ENCODE peak calls at places on chromosomes 4 and X, in eight cellular contexts. One of them, this sample, is unnamed.

GRCh38 chr4:38914859-38915258 is 47.3 kb downstream of the FAM114A1 start:
- DNase-seq in left colon: no peak
- DNase-seq in GM04504: no peak
- DNase-seq in GM12865: peak
- DNase-seq in foreskin fibroblast: no peak
- DNase-seq in NCI-H510A treated with DMSO at 0.1 percent for 48 hours: no peak
- DNase-seq in aorta: no peak
- DNase-seq in A549: no peak
- DNase-seq in this sample: no peak

GRCh38 chr4:87009095-87009648 is 74.4 kb downstream of the AFF1 start:
- DNase-seq in left colon: peak
- DNase-seq in GM04504: no peak
- DNase-seq in GM12865: peak
- DNase-seq in foreskin fibroblast: no peak
- DNase-seq in NCI-H510A treated with DMSO at 0.1 percent for 48 hours: no peak
- DNase-seq in aorta: no peak
- DNase-seq in A549: no peak
- DNase-seq in this sample: no peak

GRCh38 chr4:10180927-10181744 is 64.5 kb upstream of the WDR1 start:
- DNase-seq in left colon: no peak
- DNase-seq in GM04504: no peak
- DNase-seq in GM12865: peak
- DNase-seq in foreskin fibroblast: peak
- DNase-seq in NCI-H510A treated with DMSO at 0.1 percent for 48 hours: no peak
- DNase-seq in aorta: no peak
- DNase-seq in A549: no peak
- DNase-seq in this sample: no peak

GRCh38 chr4:55347610-55348228 is 1.7 kb downstream of the SRD5A3 start:
- DNase-seq in left colon: no peak
- DNase-seq in GM04504: no peak
- DNase-seq in GM12865: no peak
- DNase-seq in foreskin fibroblast: no peak
- DNase-seq in NCI-H510A treated with DMSO at 0.1 percent for 48 hours: no peak
- DNase-seq in aorta: no peak
- DNase-seq in A549: no peak
- DNase-seq in this sample: no peak

GRCh38 chrX:17005712-17006372 is 59.4 kb downstream of the REPS2 start:
- DNase-seq in left colon: no peak
- DNase-seq in GM04504: no peak
- DNase-seq in GM12865: no peak
- DNase-seq in foreskin fibroblast: no peak
- DNase-seq in NCI-H510A treated with DMSO at 0.1 percent for 48 hours: no peak
- DNase-seq in aorta: no peak
- DNase-seq in A549: no peak
- DNase-seq in this sample: no peak

GRCh38 chr4:1614854-1615595 is 69.1 kb downstream of the FAM53A start:
- DNase-seq in left colon: no peak
- DNase-seq in GM04504: no peak
- DNase-seq in GM12865: no peak
- DNase-seq in foreskin fibroblast: no peak
- DNase-seq in NCI-H510A treated with DMSO at 0.1 percent for 48 hours: no peak
- DNase-seq in aorta: no peak
- DNase-seq in A549: no peak
- DNase-seq in this sample: no peak

GRCh38 chr4:84966382-84967291 is at the start of gene WDFY3:
- DNase-seq in left colon: peak
- DNase-seq in GM04504: peak
- DNase-seq in GM12865: peak
- DNase-seq in foreskin fibroblast: peak
- DNase-seq in NCI-H510A treated with DMSO at 0.1 percent for 48 hours: peak
- DNase-seq in aorta: peak
- DNase-seq in A549: peak
- DNase-seq in this sample: peak

GRCh38 chr4:80035336-80035735 is 37.7 kb downstream of the ANTXR2 start:
- DNase-seq in left colon: peak
- DNase-seq in GM04504: no peak
- DNase-seq in GM12865: peak
- DNase-seq in foreskin fibroblast: no peak
- DNase-seq in NCI-H510A treated with DMSO at 0.1 percent for 48 hours: peak
- DNase-seq in aorta: no peak
- DNase-seq in A549: no peak
- DNase-seq in this sample: no peak

GRCh38 chr4:48780867-48781219 is 764 bp upstream of the FRYL start:
- DNase-seq in left colon: peak
- DNase-seq in GM04504: peak
- DNase-seq in GM12865: peak
- DNase-seq in foreskin fibroblast: peak
- DNase-seq in NCI-H510A treated with DMSO at 0.1 percent for 48 hours: no peak
- DNase-seq in aorta: no peak
- DNase-seq in A549: no peak
- DNase-seq in this sample: no peak

GRCh38 chr4:106687026-106687425 is 318.4 kb upstream of the GIMD1 start:
- DNase-seq in left colon: no peak
- DNase-seq in GM04504: no peak
- DNase-seq in GM12865: no peak
- DNase-seq in foreskin fibroblast: peak
- DNase-seq in NCI-H510A treated with DMSO at 0.1 percent for 48 hours: no peak
- DNase-seq in aorta: no peak
- DNase-seq in A549: no peak
- DNase-seq in this sample: no peak

GRCh38 chrX:96685205-96686099 is 810 bp downstream of the DIAPH2 start:
- DNase-seq in left colon: peak
- DNase-seq in GM04504: no peak
- DNase-seq in GM12865: peak
- DNase-seq in foreskin fibroblast: peak
- DNase-seq in NCI-H510A treated with DMSO at 0.1 percent for 48 hours: peak
- DNase-seq in aorta: peak
- DNase-seq in A549: no peak
- DNase-seq in this sample: peak

GRCh38 chr4:40254961-40255721 is 58.3 kb downstream of the RHOH start:
- DNase-seq in left colon: no peak
- DNase-seq in GM04504: no peak
- DNase-seq in GM12865: no peak
- DNase-seq in foreskin fibroblast: peak
- DNase-seq in NCI-H510A treated with DMSO at 0.1 percent for 48 hours: no peak
- DNase-seq in aorta: no peak
- DNase-seq in A549: no peak
- DNase-seq in this sample: no peak

GRCh38 chrX:50762578-50762977 is 51.4 kb downstream of the SHROOM4 start:
- DNase-seq in left colon: no peak
- DNase-seq in GM04504: no peak
- DNase-seq in GM12865: no peak
- DNase-seq in foreskin fibroblast: no peak
- DNase-seq in NCI-H510A treated with DMSO at 0.1 percent for 48 hours: no peak
- DNase-seq in aorta: no peak
- DNase-seq in A549: no peak
- DNase-seq in this sample: no peak

GRCh38 chr4:119646347-119647071 is 17.9 kb upstream of the PDE5A start:
- DNase-seq in left colon: no peak
- DNase-seq in GM04504: peak
- DNase-seq in GM12865: no peak
- DNase-seq in foreskin fibroblast: peak
- DNase-seq in NCI-H510A treated with DMSO at 0.1 percent for 48 hours: no peak
- DNase-seq in aorta: no peak
- DNase-seq in A549: no peak
- DNase-seq in this sample: peak

GRCh38 chr4:174604198-174604597 is 81.9 kb upstream of the HPGD start:
- DNase-seq in left colon: no peak
- DNase-seq in GM04504: no peak
- DNase-seq in GM12865: no peak
- DNase-seq in foreskin fibroblast: no peak
- DNase-seq in NCI-H510A treated with DMSO at 0.1 percent for 48 hours: peak
- DNase-seq in aorta: no peak
- DNase-seq in A549: no peak
- DNase-seq in this sample: no peak

GRCh38 chr4:2266181-2266580 is 4.3 kb upstream of the MXD4 start:
- DNase-seq in left colon: peak
- DNase-seq in GM04504: no peak
- DNase-seq in GM12865: no peak
- DNase-seq in foreskin fibroblast: peak
- DNase-seq in NCI-H510A treated with DMSO at 0.1 percent for 48 hours: no peak
- DNase-seq in aorta: peak
- DNase-seq in A549: no peak
- DNase-seq in this sample: peak

GRCh38 chr4:173318648-173319211 is 15.4 kb downstream of the HMGB2 start:
- DNase-seq in left colon: no peak
- DNase-seq in GM04504: peak
- DNase-seq in GM12865: no peak
- DNase-seq in foreskin fibroblast: no peak
- DNase-seq in NCI-H510A treated with DMSO at 0.1 percent for 48 hours: peak
- DNase-seq in aorta: no peak
- DNase-seq in A549: no peak
- DNase-seq in this sample: no peak

GRCh38 chr4:498328-498919 is 532 bp downstream of the ZNF721 start:
- DNase-seq in left colon: no peak
- DNase-seq in GM04504: no peak
- DNase-seq in GM12865: no peak
- DNase-seq in foreskin fibroblast: no peak
- DNase-seq in NCI-H510A treated with DMSO at 0.1 percent for 48 hours: no peak
- DNase-seq in aorta: no peak
- DNase-seq in A549: no peak
- DNase-seq in this sample: no peak

GRCh38 chrX:139881572-139881971 is 51.3 kb downstream of the ATP11C start:
- DNase-seq in left colon: no peak
- DNase-seq in GM04504: peak
- DNase-seq in GM12865: no peak
- DNase-seq in foreskin fibroblast: no peak
- DNase-seq in NCI-H510A treated with DMSO at 0.1 percent for 48 hours: no peak
- DNase-seq in aorta: no peak
- DNase-seq in A549: no peak
- DNase-seq in this sample: no peak

GRCh38 chr4:55312491-55313101 is 33.4 kb upstream of the SRD5A3 start:
- DNase-seq in left colon: peak
- DNase-seq in GM04504: peak
- DNase-seq in GM12865: peak
- DNase-seq in foreskin fibroblast: peak
- DNase-seq in NCI-H510A treated with DMSO at 0.1 percent for 48 hours: peak
- DNase-seq in aorta: no peak
- DNase-seq in A549: no peak
- DNase-seq in this sample: no peak

GRCh38 chr4:53617101-53617680 is 25.9 kb upstream of the LNX1 start:
- DNase-seq in left colon: no peak
- DNase-seq in GM04504: no peak
- DNase-seq in GM12865: no peak
- DNase-seq in foreskin fibroblast: no peak
- DNase-seq in NCI-H510A treated with DMSO at 0.1 percent for 48 hours: peak
- DNase-seq in aorta: no peak
- DNase-seq in A549: no peak
- DNase-seq in this sample: no peak

GRCh38 chrX:151365579-151365978 is 31.4 kb upstream of the VMA21 start:
- DNase-seq in left colon: no peak
- DNase-seq in GM04504: no peak
- DNase-seq in GM12865: no peak
- DNase-seq in foreskin fibroblast: no peak
- DNase-seq in NCI-H510A treated with DMSO at 0.1 percent for 48 hours: no peak
- DNase-seq in aorta: no peak
- DNase-seq in A549: no peak
- DNase-seq in this sample: no peak

GRCh38 chr4:95091272-95091671 is 333.5 kb downstream of the BMPR1B start:
- DNase-seq in left colon: no peak
- DNase-seq in GM04504: no peak
- DNase-seq in GM12865: no peak
- DNase-seq in foreskin fibroblast: no peak
- DNase-seq in NCI-H510A treated with DMSO at 0.1 percent for 48 hours: no peak
- DNase-seq in aorta: no peak
- DNase-seq in A549: no peak
- DNase-seq in this sample: no peak

GRCh38 chr4:91502365-91502764 is 801.4 kb upstream of the GRID2 start:
- DNase-seq in left colon: no peak
- DNase-seq in GM04504: no peak
- DNase-seq in GM12865: peak
- DNase-seq in foreskin fibroblast: no peak
- DNase-seq in NCI-H510A treated with DMSO at 0.1 percent for 48 hours: no peak
- DNase-seq in aorta: no peak
- DNase-seq in A549: no peak
- DNase-seq in this sample: no peak

GRCh38 chr4:8732092-8732491 is 139.5 kb downstream of the CPZ start:
- DNase-seq in left colon: no peak
- DNase-seq in GM04504: no peak
- DNase-seq in GM12865: no peak
- DNase-seq in foreskin fibroblast: no peak
- DNase-seq in NCI-H510A treated with DMSO at 0.1 percent for 48 hours: no peak
- DNase-seq in aorta: no peak
- DNase-seq in A549: no peak
- DNase-seq in this sample: no peak

GRCh38 chr4:112270643-112271484 is 14.8 kb downstream of the TIFA start:
- DNase-seq in left colon: no peak
- DNase-seq in GM04504: peak
- DNase-seq in GM12865: no peak
- DNase-seq in foreskin fibroblast: peak
- DNase-seq in NCI-H510A treated with DMSO at 0.1 percent for 48 hours: no peak
- DNase-seq in aorta: no peak
- DNase-seq in A549: no peak
- DNase-seq in this sample: no peak

GRCh38 chr4:108950158-108950915 is 187.5 kb upstream of the ETNPPL start:
- DNase-seq in left colon: no peak
- DNase-seq in GM04504: no peak
- DNase-seq in GM12865: no peak
- DNase-seq in foreskin fibroblast: no peak
- DNase-seq in NCI-H510A treated with DMSO at 0.1 percent for 48 hours: no peak
- DNase-seq in aorta: no peak
- DNase-seq in A549: no peak
- DNase-seq in this sample: no peak

GRCh38 chrX:118271770-118272169 is 74.1 kb upstream of the WDR44 start:
- DNase-seq in left colon: no peak
- DNase-seq in GM04504: no peak
- DNase-seq in GM12865: no peak
- DNase-seq in foreskin fibroblast: no peak
- DNase-seq in NCI-H510A treated with DMSO at 0.1 percent for 48 hours: no peak
- DNase-seq in aorta: no peak
- DNase-seq in A549: no peak
- DNase-seq in this sample: no peak

GRCh38 chrX:69614896-69615295 is 1.0 kb upstream of the EDA start:
- DNase-seq in left colon: no peak
- DNase-seq in GM04504: no peak
- DNase-seq in GM12865: no peak
- DNase-seq in foreskin fibroblast: no peak
- DNase-seq in NCI-H510A treated with DMSO at 0.1 percent for 48 hours: no peak
- DNase-seq in aorta: no peak
- DNase-seq in A549: no peak
- DNase-seq in this sample: no peak

GRCh38 chr4:128700659-128701350 is 108.7 kb upstream of the JADE1 start:
- DNase-seq in left colon: no peak
- DNase-seq in GM04504: no peak
- DNase-seq in GM12865: no peak
- DNase-seq in foreskin fibroblast: no peak
- DNase-seq in NCI-H510A treated with DMSO at 0.1 percent for 48 hours: no peak
- DNase-seq in aorta: no peak
- DNase-seq in A549: no peak
- DNase-seq in this sample: no peak

GRCh38 chr4:69056921-69057562 is 39.2 kb upstream of the UGT2B7 start:
- DNase-seq in left colon: no peak
- DNase-seq in GM04504: no peak
- DNase-seq in GM12865: peak
- DNase-seq in foreskin fibroblast: no peak
- DNase-seq in NCI-H510A treated with DMSO at 0.1 percent for 48 hours: no peak
- DNase-seq in aorta: no peak
- DNase-seq in A549: no peak
- DNase-seq in this sample: no peak

GRCh38 chr4:158768577-158769174 is at the start of gene FNIP2:
- DNase-seq in left colon: peak
- DNase-seq in GM04504: peak
- DNase-seq in GM12865: peak
- DNase-seq in foreskin fibroblast: peak
- DNase-seq in NCI-H510A treated with DMSO at 0.1 percent for 48 hours: peak
- DNase-seq in aorta: peak
- DNase-seq in A549: peak
- DNase-seq in this sample: peak

GRCh38 chrX:49695276-49696180 is at the start of gene PAGE1:
- DNase-seq in left colon: no peak
- DNase-seq in GM04504: no peak
- DNase-seq in GM12865: no peak
- DNase-seq in foreskin fibroblast: no peak
- DNase-seq in NCI-H510A treated with DMSO at 0.1 percent for 48 hours: no peak
- DNase-seq in aorta: no peak
- DNase-seq in A549: no peak
- DNase-seq in this sample: no peak

This sample was measured in anterior cingulate cortex.